ENCODE peak calls at places on chromosomes 3 and 15, in seven cellular contexts. H is sigmoid colon, Z is tibial artery, L is left ventricle myocardium inferior, E is neuronal stem cell, O is SJSA1, W is left lung. D is an unnamed sample.
A peak's percentile ranks its signal among the peaks of the same experiment; 100 is the strongest.

GRCh38 chr3:192883512-192883911 is 34.1 kb downstream of the MB21D2 start:
- DNase-seq in Z (no peak), W (no peak), O (no peak), L (no peak), E (no peak), H (no peak), D (no peak)

GRCh38 chr3:56408761-56409196 is 59.5 kb downstream of the ERC2 start:
- DNase-seq in Z (no peak), E (no peak), L (no peak), O (no peak), H (no peak), W (peak; percentile 66), D (no peak)

GRCh38 chr3:4601926-4602325 is 108.8 kb downstream of the ITPR1 start:
- DNase-seq in E (no peak), L (no peak), W (no peak), O (no peak), Z (no peak), H (no peak), D (no peak)

GRCh38 chr15:58410353-58410752 is 21.4 kb upstream of the LIPC start:
- DNase-seq in Z (peak; percentile 39), L (no peak), W (no peak), E (no peak), O (no peak), H (no peak), D (no peak)

GRCh38 chr3:65703820-65704219 is 334.9 kb downstream of the MAGI1 start:
- DNase-seq in Z (no peak), L (no peak), H (no peak), W (no peak), E (no peak), O (no peak), D (no peak)

GRCh38 chr3:125166581-125166980 is 46.0 kb downstream of the SLC12A8 start:
- DNase-seq in E (no peak), H (no peak), O (no peak), Z (no peak), L (no peak), W (no peak), D (no peak)

GRCh38 chr15:98421419-98422085 is 226.8 kb upstream of the IGF1R start:
- DNase-seq in O (peak; percentile 67), W (peak; percentile 92), H (peak; percentile 87), E (peak; percentile 70), Z (peak; percentile 70), L (peak; percentile 65), D (no peak)

GRCh38 chr3:157605356-157605755 is 102.1 kb upstream of the VEPH1 start:
- DNase-seq in W (no peak), O (no peak), Z (no peak), L (no peak), E (no peak), H (no peak), D (no peak)

GRCh38 chr3:168026764-168027163 is 69.0 kb downstream of the GOLIM4 start:
- DNase-seq in H (no peak), E (no peak), L (no peak), Z (no peak), W (no peak), O (no peak), D (no peak)

GRCh38 chr3:113769551-113769950 is 22.7 kb downstream of the ATP6V1A start:
- DNase-seq in O (no peak), L (no peak), H (no peak), W (no peak), Z (no peak), E (no peak), D (no peak)

GRCh38 chr3:6679510-6679909 is 181.4 kb upstream of the GRM7 start:
- DNase-seq in W (no peak), Z (no peak), L (no peak), E (no peak), H (no peak), O (no peak), D (no peak)
- H3K9me3 ChIP-seq in W (no peaks in the 10 kb centered on the region), Z (no peaks in the 10 kb centered on the region), L (no peaks in the 10 kb centered on the region), E (no peaks in the 10 kb centered on the region), H (no peaks in the 10 kb centered on the region), O (no peaks in the 10 kb centered on the region), D (peaks cover 6% of the 10 kb centered on the region)

DNA sequence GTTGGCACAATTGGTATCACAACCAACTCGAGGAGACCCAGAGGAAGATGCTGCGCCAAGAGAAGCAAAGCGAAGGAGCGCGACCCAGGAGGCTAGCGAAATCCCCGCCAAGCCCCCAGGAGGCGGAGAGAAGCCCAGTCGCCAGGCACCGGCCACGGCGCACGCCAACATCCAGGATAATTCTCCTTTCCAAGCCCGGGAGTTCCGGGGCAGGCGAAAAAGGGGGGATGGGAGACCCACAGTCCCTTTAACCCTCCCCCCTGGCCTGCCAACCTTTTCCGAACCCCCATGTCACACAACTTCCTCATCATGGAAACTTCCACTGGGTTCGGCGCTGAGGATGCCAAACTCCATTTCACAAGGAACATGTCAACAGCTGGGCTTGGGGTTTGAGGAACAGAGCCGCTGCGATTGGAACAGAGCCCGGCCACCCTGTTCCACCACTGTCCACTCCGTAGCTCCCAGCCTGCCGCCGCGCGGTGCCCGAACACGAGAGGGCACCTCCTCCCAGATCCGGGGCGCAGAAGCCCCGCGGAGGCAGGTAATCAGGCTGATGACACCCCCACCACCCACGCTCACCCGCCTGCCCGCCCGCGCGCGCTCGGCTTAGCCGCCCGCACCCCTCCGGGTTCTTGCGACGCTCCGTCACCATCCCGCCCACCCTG is 567 bp downstream of the THRB start:
- DNase-seq in E (peak; percentile 18), L (peak; percentile 83), W (peak; percentile 86), O (peak; percentile 47), Z (peak; percentile 89), H (peak; percentile 91), D (no peak)
- H3K4me3 ChIP-seq in E (peak overlapping the region; percentile 80), L (peak overlapping the region; percentile 80), W (peak overlapping the region; percentile 59), O (peak overlapping the region; percentile 83), Z (peak overlapping the region; percentile 65), H (peak overlapping the region; percentile 69), D (peak overlapping the region; percentile 34)

GRCh38 chr3:10359761-10360161 is 38.8 kb upstream of the SEC13 start:
- DNase-seq in O (no peak), W (peak; percentile 73), Z (no peak), H (no peak), E (no peak), L (no peak), D (no peak)
- H3K9me3 ChIP-seq in O (no peaks in the 10 kb centered on the region), W (no peaks in the 10 kb centered on the region), Z (peaks cover 3% of the 10 kb centered on the region), H (no peaks in the 10 kb centered on the region), E (no peaks in the 10 kb centered on the region), L (peaks cover 6% of the 10 kb centered on the region), D (peaks cover 10% of the 10 kb centered on the region)

DNA sequence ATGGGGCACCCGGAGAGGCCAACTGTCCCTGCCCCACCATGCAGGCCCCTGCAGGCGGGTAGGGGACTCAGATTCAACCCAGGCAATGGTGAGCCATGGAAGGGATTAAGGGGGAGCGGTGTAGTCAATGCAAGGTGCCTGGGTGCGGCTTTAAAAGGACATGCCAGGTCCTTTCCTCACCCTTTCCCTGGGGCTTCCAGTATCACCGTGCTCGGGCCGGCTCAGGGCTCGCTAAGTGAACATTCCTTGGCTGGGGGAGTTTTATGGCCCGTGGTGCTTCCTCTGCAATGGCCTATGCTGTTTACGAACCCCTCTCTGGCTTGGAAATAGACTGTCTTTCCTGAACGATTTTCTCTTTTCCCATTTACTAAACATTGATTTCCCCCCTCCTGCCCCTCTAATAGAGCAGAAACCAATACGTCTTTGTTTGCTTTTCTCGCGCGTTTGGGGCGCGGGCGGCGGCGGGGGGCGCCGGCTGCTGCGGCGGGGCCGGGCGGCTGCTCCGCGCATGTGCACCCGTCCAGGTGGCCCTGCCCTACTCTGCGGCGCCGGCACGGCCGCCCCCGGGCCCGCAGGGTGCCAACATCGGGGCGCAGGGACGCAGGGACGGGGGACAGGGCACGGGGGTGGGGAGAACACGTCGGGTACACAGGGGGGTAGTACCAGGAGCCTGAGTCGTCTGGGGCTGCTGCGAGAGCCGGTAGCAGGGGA is 26.7 kb upstream of the CACNA2D2 start:
- DNase-seq in L (no peak), H (no peak), Z (no peak), O (no peak), W (no peak), E (no peak), D (no peak)
- H3K4me3 ChIP-seq in L (peak overlapping the region; percentile 39), H (no peak overlapping the region), Z (no peak overlapping the region), O (no peak overlapping the region), W (no peak overlapping the region), E (no peak overlapping the region), D (no peak overlapping the region)

GRCh38 chr15:52783929-52784798 is 6.0 kb downstream of the ONECUT1 start:
- DNase-seq in O (no peak), Z (no peak), H (no peak), E (peak; percentile 65), L (no peak), W (peak; percentile 73), D (no peak)

GRCh38 chr15:52787123-52787503 is 3.0 kb downstream of the ONECUT1 start:
- DNase-seq in Z (no peak), H (no peak), O (no peak), W (peak; percentile 51), L (no peak), E (no peak), D (no peak)

GRCh38 chr15:52784799-52785671 is 5.1 kb downstream of the ONECUT1 start:
- DNase-seq in W (peak; percentile 66), H (no peak), Z (no peak), O (no peak), L (no peak), E (peak; percentile 23), D (no peak)

GRCh38 chr15:52786436-52787122 is 3.6 kb downstream of the ONECUT1 start:
- DNase-seq in E (peak; percentile 26), W (peak; percentile 59), Z (no peak), H (no peak), O (no peak), L (no peak), D (no peak)

DNA sequence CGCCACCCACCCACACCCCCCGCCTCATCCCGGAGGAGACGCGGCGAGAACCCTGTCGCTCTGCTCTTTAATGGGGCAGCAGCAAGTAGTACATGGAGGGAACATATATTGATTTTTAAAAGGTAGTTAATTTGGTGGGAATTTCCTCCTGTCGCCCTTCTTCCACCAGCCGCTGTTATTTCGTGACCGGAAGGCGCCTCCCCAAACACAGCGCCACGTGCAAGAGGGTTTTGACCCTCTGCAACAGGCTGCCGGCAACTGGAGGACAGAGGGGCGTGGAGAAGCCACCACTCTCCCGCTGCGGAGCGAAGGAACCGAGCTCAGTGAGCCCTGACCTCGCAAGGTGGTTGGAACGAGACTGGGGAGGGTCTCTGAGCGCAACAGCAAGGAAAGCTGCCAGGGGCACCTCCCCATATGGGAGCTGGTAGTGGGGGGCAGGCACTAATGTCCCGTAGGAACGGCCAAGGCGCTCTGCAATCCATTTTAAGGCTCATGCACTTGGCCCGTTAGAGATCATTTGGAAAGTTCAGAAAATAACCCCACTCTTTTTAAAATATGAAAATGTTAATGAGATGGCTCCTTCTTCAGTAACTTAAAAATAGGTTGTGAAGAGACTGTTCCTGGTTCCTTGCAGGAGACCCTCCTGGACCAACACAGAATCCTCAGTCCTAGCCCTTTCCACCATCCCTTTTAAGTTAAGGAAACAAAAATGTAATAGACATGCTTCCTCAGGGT is 4.3 kb downstream of the ONECUT1 start:
- DNase-seq in O (no peak), W (peak; percentile 39), E (peak; percentile 18), Z (no peak), L (no peak), H (no peak), D (no peak)
- H3K9me3 ChIP-seq in O (peaks cover 3% of the 10 kb centered on the region), W (no peaks in the 10 kb centered on the region), E (no peaks in the 10 kb centered on the region), Z (no peaks in the 10 kb centered on the region), L (no peaks in the 10 kb centered on the region), H (no peaks in the 10 kb centered on the region), D (peaks cover 11% of the 10 kb centered on the region)